ENCODE peak calls at places on chromosomes 16 and 17, in ten cellular contexts. Q is CD4-positive, alpha-beta memory T cell; C is effector memory CD4-positive, alpha-beta T cell; E is GM23248; Y is NCI-H1417 treated with DMSO at 0.1 percent for 48 hours; P is psoas muscle; V is tibial artery; R is CD8-positive, alpha-beta T cell; F is NCI-H2029 treated with DMSO at 0.1 percent for 48 hours; J is thyroid gland. B is an unnamed sample.

GRCh38 chr16:74607310-74607966 is 524 bp upstream of the GLG1 start:
- DNase-seq in Q (no peak), C (no peak), E (no peak), Y (no peak), P (no peak), V (no peak), R (no peak), F (peak), J (no peak), B (no peak)

GRCh38 chr17:60959696-60960095 is 282.0 kb downstream of the BCAS3 start:
- DNase-seq in Q (no peak), C (no peak), E (no peak), Y (no peak), P (no peak), V (no peak), R (no peak), F (no peak), J (no peak), B (no peak)

GRCh38 chr17:80005360-80006338 is 30.0 kb downstream of the TBC1D16 start:
- DNase-seq in Q (peak), C (peak), E (peak), Y (no peak), P (peak), V (no peak), R (peak), F (peak), J (peak), B (peak)

GRCh38 chr17:81210868-81211267 is 11.9 kb downstream of the CEP131 start:
- DNase-seq in Q (no peak), C (no peak), E (no peak), Y (no peak), P (no peak), V (no peak), R (no peak), F (no peak), J (no peak), B (no peak)

GRCh38 chr16:70652322-70652721 is 6.0 kb downstream of the IL34 start:
- DNase-seq in Q (no peak), C (no peak), E (no peak), Y (no peak), P (no peak), V (no peak), R (no peak), F (no peak), J (no peak), B (no peak)

GRCh38 chr17:54494731-54495715 is 405.6 kb upstream of the TOM1L1 start:
- DNase-seq in Q (no peak), C (no peak), E (no peak), Y (no peak), P (no peak), V (no peak), R (no peak), F (no peak), J (no peak), B (no peak)

GRCh38 chr17:8087075-8087941 is at the start of gene ALOX12B:
- DNase-seq in Q (no peak), C (no peak), E (no peak), Y (no peak), P (no peak), V (no peak), R (no peak), F (no peak), J (no peak), B (no peak)

GRCh38 chr16:82995927-82996441 is 369.2 kb downstream of the CDH13 start:
- DNase-seq in Q (no peak), C (no peak), E (peak), Y (no peak), P (no peak), V (no peak), R (no peak), F (peak), J (no peak), B (no peak)

GRCh38 chr16:78605548-78606097 is 506.2 kb downstream of the WWOX start:
- DNase-seq in Q (no peak), C (no peak), E (no peak), Y (no peak), P (no peak), V (no peak), R (no peak), F (no peak), J (no peak), B (no peak)

GRCh38 chr16:89710709-89711564 is 9.4 kb upstream of the SPATA2L start:
- DNase-seq in Q (no peak), C (no peak), E (no peak), Y (no peak), P (no peak), V (no peak), R (no peak), F (no peak), J (no peak), B (no peak)

GRCh38 chr17:1627219-1627986 is 1.2 kb downstream of the SLC43A2 start:
- DNase-seq in Q (no peak), C (no peak), E (no peak), Y (no peak), P (no peak), V (no peak), R (no peak), F (no peak), J (peak), B (no peak)

GRCh38 chr16:53865492-53865863 is 161.5 kb downstream of the FTO start:
- DNase-seq in Q (no peak), C (no peak), E (peak), Y (no peak), P (no peak), V (no peak), R (no peak), F (no peak), J (no peak), B (no peak)

GRCh38 chr17:1312261-1312870 is 32.9 kb downstream of the TRARG1 start:
- DNase-seq in Q (no peak), C (no peak), E (no peak), Y (no peak), P (no peak), V (no peak), R (no peak), F (no peak), J (peak), B (no peak)

GRCh38 chr17:13757871-13758270 is 156.1 kb upstream of the HS3ST3A1 start:
- DNase-seq in Q (no peak), C (no peak), E (no peak), Y (no peak), P (no peak), V (no peak), R (no peak), F (no peak), J (no peak), B (no peak)

GRCh38 chr17:21538615-21539014 is 153.7 kb upstream of the KCNJ18 start:
- DNase-seq in Q (no peak), C (no peak), E (no peak), Y (no peak), P (no peak), V (no peak), R (no peak), F (no peak), J (no peak), B (no peak)

GRCh38 chr16:16017812-16018211 is 68.4 kb downstream of the ABCC1 start:
- DNase-seq in Q (no peak), C (no peak), E (no peak), Y (no peak), P (no peak), V (no peak), R (no peak), F (no peak), J (no peak), B (no peak)

GRCh38 chr17:9431620-9432019 is 144.0 kb downstream of the STX8 start:
- DNase-seq in Q (no peak), C (no peak), E (no peak), Y (no peak), P (no peak), V (no peak), R (no peak), F (no peak), J (no peak), B (no peak)

GRCh38 chr16:8893426-8893825 is 11.3 kb downstream of the LITAFD start:
- DNase-seq in Q (no peak), C (no peak), E (no peak), Y (no peak), P (no peak), V (no peak), R (no peak), F (no peak), J (no peak), B (no peak)

GRCh38 chr17:27743288-27743885 is 56.9 kb downstream of the NOS2 start:
- DNase-seq in Q (no peak), C (no peak), E (no peak), Y (no peak), P (no peak), V (no peak), R (no peak), F (no peak), J (no peak), B (no peak)

GRCh38 chr17:29958947-29959657 is 17.7 kb downstream of the EFCAB5 start:
- DNase-seq in Q (no peak), C (no peak), E (peak), Y (no peak), P (no peak), V (no peak), R (no peak), F (peak), J (no peak), B (no peak)

GRCh38 chr17:16989953-16990860 is 18.3 kb upstream of the TNFRSF13B start:
- DNase-seq in Q (no peak), C (no peak), E (peak), Y (no peak), P (no peak), V (no peak), R (no peak), F (no peak), J (no peak), B (no peak)

GRCh38 chr17:29042679-29043538 is at the start of gene PIPOX:
- DNase-seq in Q (no peak), C (no peak), E (no peak), Y (peak), P (no peak), V (no peak), R (no peak), F (peak), J (peak), B (no peak)

GRCh38 chr17:62778990-62779681 is 29.0 kb downstream of the MARCHF10 start:
- DNase-seq in Q (no peak), C (peak), E (peak), Y (peak), P (no peak), V (no peak), R (no peak), F (peak), J (peak), B (no peak)

GRCh38 chr17:882827-883585 is 96.6 kb downstream of the NXN start:
- DNase-seq in Q (no peak), C (no peak), E (peak), Y (no peak), P (peak), V (peak), R (no peak), F (no peak), J (peak), B (no peak)

GRCh38 chr16:4846503-4846900 is 586 bp downstream of the GLYR1 start:
- DNase-seq in Q (peak), C (peak), E (peak), Y (no peak), P (peak), V (no peak), R (peak), F (no peak), J (peak), B (peak)

GRCh38 chr16:87620201-87620495 is 17.8 kb downstream of the JPH3 start:
- DNase-seq in Q (no peak), C (no peak), E (no peak), Y (no peak), P (no peak), V (no peak), R (no peak), F (no peak), J (no peak), B (no peak)

GRCh38 chr16:84795338-84796053 is 24.3 kb upstream of the CRISPLD2 start:
- DNase-seq in Q (no peak), C (no peak), E (peak), Y (no peak), P (peak), V (peak), R (no peak), F (no peak), J (peak), B (no peak)

GRCh38 chr16:48498761-48499600 is 111.0 kb downstream of the N4BP1 start:
- DNase-seq in Q (no peak), C (no peak), E (peak), Y (no peak), P (no peak), V (peak), R (no peak), F (no peak), J (peak), B (no peak)

GRCh38 chr17:78368348-78368747 is 8.5 kb upstream of the SOCS3 start:
- DNase-seq in Q (no peak), C (no peak), E (no peak), Y (no peak), P (no peak), V (no peak), R (no peak), F (no peak), J (peak), B (no peak)

B was measured in effector CD4-positive, alpha-beta T cell.